ENCODE peak calls at places on chromosomes 11 and 22, in ten cellular contexts. One of them, this sample, is unnamed.

GRCh38 chr22:45042263-45042662 is 32.5 kb upstream of the PHF21B start:
- DNase-seq in foreskin fibroblast: no peak
- DNase-seq in IMR-90: no peak
- DNase-seq in left lung: no peak
- DNase-seq in psoas muscle: no peak
- DNase-seq in cardiac muscle cell: no peak
- DNase-seq in right lobe of liver: no peak
- DNase-seq in stomach: no peak
- DNase-seq in cardiac fibroblast: no peak
- DNase-seq in sigmoid colon: no peak
- DNase-seq in this sample: no peak

GRCh38 chr11:113255096-113255495 is 59.3 kb upstream of the TTC12 start:
- DNase-seq in left lung: no peak
- DNase-seq in IMR-90: no peak
- DNase-seq in cardiac fibroblast: no peak
- DNase-seq in stomach: no peak
- DNase-seq in sigmoid colon: no peak
- DNase-seq in psoas muscle: no peak
- DNase-seq in cardiac muscle cell: no peak
- DNase-seq in right lobe of liver: no peak
- DNase-seq in foreskin fibroblast: peak
- DNase-seq in this sample: no peak

GRCh38 chr11:70270877-70271634 is 566 bp downstream of the PPFIA1 start:
- DNase-seq in stomach: peak
- DNase-seq in left lung: peak
- DNase-seq in sigmoid colon: peak
- DNase-seq in foreskin fibroblast: peak
- DNase-seq in psoas muscle: peak
- DNase-seq in IMR-90: peak
- DNase-seq in cardiac muscle cell: peak
- DNase-seq in right lobe of liver: peak
- DNase-seq in cardiac fibroblast: peak
- DNase-seq in this sample: peak

GRCh38 chr11:31369348-31370329 is at the start of the genes DCDC1 and DNAJC24:
- DNase-seq in sigmoid colon: peak
- DNase-seq in stomach: peak
- DNase-seq in foreskin fibroblast: peak
- DNase-seq in cardiac fibroblast: peak
- DNase-seq in right lobe of liver: peak
- DNase-seq in IMR-90: peak
- DNase-seq in psoas muscle: peak
- DNase-seq in left lung: peak
- DNase-seq in cardiac muscle cell: peak
- DNase-seq in this sample: peak

GRCh38 chr11:13009921-13010736 is 1.0 kb downstream of the RASSF10 start:
- DNase-seq in psoas muscle: peak
- DNase-seq in IMR-90: peak
- DNase-seq in right lobe of liver: peak
- DNase-seq in sigmoid colon: no peak
- DNase-seq in cardiac fibroblast: peak
- DNase-seq in foreskin fibroblast: peak
- DNase-seq in stomach: peak
- DNase-seq in cardiac muscle cell: peak
- DNase-seq in left lung: no peak
- DNase-seq in this sample: peak

GRCh38 chr11:66976048-66976467 is 954 bp downstream of the C11orf86 start:
- DNase-seq in left lung: no peak
- DNase-seq in foreskin fibroblast: peak
- DNase-seq in stomach: no peak
- DNase-seq in psoas muscle: no peak
- DNase-seq in sigmoid colon: no peak
- DNase-seq in IMR-90: no peak
- DNase-seq in cardiac fibroblast: peak
- DNase-seq in right lobe of liver: no peak
- DNase-seq in cardiac muscle cell: peak
- DNase-seq in this sample: peak

GRCh38 chr11:102437026-102437425 is 15.5 kb downstream of the TMEM123 start:
- DNase-seq in cardiac muscle cell: peak
- DNase-seq in sigmoid colon: no peak
- DNase-seq in foreskin fibroblast: peak
- DNase-seq in left lung: no peak
- DNase-seq in stomach: no peak
- DNase-seq in IMR-90: peak
- DNase-seq in right lobe of liver: no peak
- DNase-seq in psoas muscle: no peak
- DNase-seq in cardiac fibroblast: peak
- DNase-seq in this sample: no peak

GRCh38 chr11:8219257-8220021 is 44.2 kb downstream of the LMO1 start:
- DNase-seq in stomach: peak
- DNase-seq in psoas muscle: no peak
- DNase-seq in IMR-90: peak
- DNase-seq in cardiac muscle cell: peak
- DNase-seq in left lung: no peak
- DNase-seq in foreskin fibroblast: peak
- DNase-seq in cardiac fibroblast: peak
- DNase-seq in right lobe of liver: no peak
- DNase-seq in sigmoid colon: no peak
- DNase-seq in this sample: peak

GRCh38 chr22:19490628-19491230 is 11.0 kb downstream of the CDC45 start:
- DNase-seq in right lobe of liver: no peak
- DNase-seq in psoas muscle: no peak
- DNase-seq in cardiac fibroblast: no peak
- DNase-seq in IMR-90: no peak
- DNase-seq in foreskin fibroblast: no peak
- DNase-seq in sigmoid colon: no peak
- DNase-seq in left lung: no peak
- DNase-seq in stomach: no peak
- DNase-seq in cardiac muscle cell: no peak
- DNase-seq in this sample: no peak

GRCh38 chr22:45867118-45867905 is 109.7 kb downstream of the WNT7B start:
- DNase-seq in IMR-90: no peak
- DNase-seq in sigmoid colon: peak
- DNase-seq in right lobe of liver: peak
- DNase-seq in stomach: peak
- DNase-seq in foreskin fibroblast: peak
- DNase-seq in cardiac muscle cell: peak
- DNase-seq in cardiac fibroblast: peak
- DNase-seq in left lung: no peak
- DNase-seq in psoas muscle: no peak
- DNase-seq in this sample: peak

GRCh38 chr11:3380706-3381570 is 2.0 kb upstream of the ZNF195 start:
- DNase-seq in IMR-90: no peak
- DNase-seq in cardiac fibroblast: peak
- DNase-seq in psoas muscle: no peak
- DNase-seq in right lobe of liver: no peak
- DNase-seq in sigmoid colon: no peak
- DNase-seq in cardiac muscle cell: peak
- DNase-seq in left lung: no peak
- DNase-seq in foreskin fibroblast: peak
- DNase-seq in stomach: no peak
- DNase-seq in this sample: peak

GRCh38 chr22:40817737-40818136 is 1.4 kb downstream of the SLC25A17 start:
- DNase-seq in cardiac muscle cell: no peak
- DNase-seq in sigmoid colon: no peak
- DNase-seq in psoas muscle: no peak
- DNase-seq in IMR-90: no peak
- DNase-seq in left lung: no peak
- DNase-seq in foreskin fibroblast: no peak
- DNase-seq in cardiac fibroblast: no peak
- DNase-seq in stomach: no peak
- DNase-seq in right lobe of liver: no peak
- DNase-seq in this sample: no peak

GRCh38 chr22:40387758-40388157 is 17.4 kb downstream of the SGSM3 start:
- DNase-seq in right lobe of liver: no peak
- DNase-seq in cardiac fibroblast: no peak
- DNase-seq in IMR-90: no peak
- DNase-seq in psoas muscle: no peak
- DNase-seq in stomach: peak
- DNase-seq in sigmoid colon: no peak
- DNase-seq in cardiac muscle cell: no peak
- DNase-seq in foreskin fibroblast: no peak
- DNase-seq in left lung: no peak
- DNase-seq in this sample: no peak

GRCh38 chr22:22374579-22374978 is 130.0 kb downstream of the VPREB1 start:
- DNase-seq in psoas muscle: no peak
- DNase-seq in left lung: no peak
- DNase-seq in stomach: no peak
- DNase-seq in foreskin fibroblast: no peak
- DNase-seq in sigmoid colon: no peak
- DNase-seq in right lobe of liver: no peak
- DNase-seq in cardiac muscle cell: no peak
- DNase-seq in cardiac fibroblast: no peak
- DNase-seq in IMR-90: no peak
- DNase-seq in this sample: no peak

GRCh38 chr11:86641537-86642270 is 30.7 kb downstream of the ME3 start:
- DNase-seq in cardiac muscle cell: no peak
- DNase-seq in right lobe of liver: no peak
- DNase-seq in cardiac fibroblast: no peak
- DNase-seq in IMR-90: no peak
- DNase-seq in psoas muscle: no peak
- DNase-seq in sigmoid colon: no peak
- DNase-seq in stomach: no peak
- DNase-seq in foreskin fibroblast: no peak
- DNase-seq in left lung: no peak
- DNase-seq in this sample: no peak
- TF ChIP-seq CTCF in cardiac muscle cell: no peak
- TF ChIP-seq CTCF in right lobe of liver: no peak
- TF ChIP-seq CTCF in cardiac fibroblast: no peak
- TF ChIP-seq CTCF in IMR-90: no peak
- TF ChIP-seq CTCF in psoas muscle: no peak
- TF ChIP-seq CTCF in sigmoid colon: no peak
- TF ChIP-seq CTCF in stomach: no peak
- TF ChIP-seq CTCF in foreskin fibroblast: no peak
- TF ChIP-seq CTCF in left lung: no peak
- TF ChIP-seq CTCF in this sample: peak

DNA sequence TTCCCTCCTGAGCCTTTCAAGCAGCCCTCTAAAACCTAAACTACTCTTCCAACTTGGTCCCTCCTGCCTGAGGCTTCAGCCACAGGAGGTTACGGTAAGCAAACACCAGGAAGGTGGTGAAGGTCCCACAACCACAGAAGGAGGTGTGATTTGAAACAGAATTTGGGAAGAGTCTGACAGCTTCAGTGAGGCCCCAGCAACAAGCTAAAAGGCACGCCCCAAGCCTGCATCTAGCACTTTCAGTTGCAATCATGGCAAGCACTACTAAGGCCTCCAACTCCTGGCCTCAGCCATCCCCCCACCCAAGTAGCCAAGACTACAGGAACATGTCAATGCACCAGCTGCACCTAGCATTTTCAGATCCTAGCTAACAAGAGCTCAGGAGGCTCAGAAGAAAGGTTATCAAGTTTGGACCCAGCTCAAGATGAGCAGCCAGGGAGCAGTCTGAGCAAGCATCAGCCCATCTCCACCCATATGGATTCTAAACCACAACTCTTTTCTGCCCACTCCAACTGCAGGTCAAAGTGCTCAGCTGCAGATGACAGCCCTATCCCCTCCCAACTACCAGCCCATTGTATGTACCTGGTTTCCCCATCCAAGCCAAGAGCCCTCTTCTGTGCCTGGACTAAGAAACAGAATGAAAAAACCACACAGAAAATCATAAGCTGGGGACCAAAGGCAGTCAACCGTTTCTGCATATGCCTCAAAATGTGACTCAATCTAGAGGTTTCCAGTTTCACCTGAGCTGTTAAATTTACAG is 10.4 kb upstream of the AHNAK start:
- DNase-seq in cardiac fibroblast: no peak
- DNase-seq in sigmoid colon: no peak
- DNase-seq in left lung: no peak
- DNase-seq in cardiac muscle cell: no peak
- DNase-seq in psoas muscle: no peak
- DNase-seq in foreskin fibroblast: peak
- DNase-seq in IMR-90: peak
- DNase-seq in right lobe of liver: peak
- DNase-seq in stomach: no peak
- DNase-seq in this sample: no peak
- H3K4me3 ChIP-seq in cardiac fibroblast: no peak
- H3K4me3 ChIP-seq in sigmoid colon: no peak
- H3K4me3 ChIP-seq in left lung: no peak
- H3K4me3 ChIP-seq in cardiac muscle cell: no peak
- H3K4me3 ChIP-seq in psoas muscle: peak
- H3K4me3 ChIP-seq in foreskin fibroblast: no peak
- H3K4me3 ChIP-seq in IMR-90: no peak
- H3K4me3 ChIP-seq in right lobe of liver: no peak
- H3K4me3 ChIP-seq in stomach: peak
- H3K4me3 ChIP-seq in this sample: no peak

DNA sequence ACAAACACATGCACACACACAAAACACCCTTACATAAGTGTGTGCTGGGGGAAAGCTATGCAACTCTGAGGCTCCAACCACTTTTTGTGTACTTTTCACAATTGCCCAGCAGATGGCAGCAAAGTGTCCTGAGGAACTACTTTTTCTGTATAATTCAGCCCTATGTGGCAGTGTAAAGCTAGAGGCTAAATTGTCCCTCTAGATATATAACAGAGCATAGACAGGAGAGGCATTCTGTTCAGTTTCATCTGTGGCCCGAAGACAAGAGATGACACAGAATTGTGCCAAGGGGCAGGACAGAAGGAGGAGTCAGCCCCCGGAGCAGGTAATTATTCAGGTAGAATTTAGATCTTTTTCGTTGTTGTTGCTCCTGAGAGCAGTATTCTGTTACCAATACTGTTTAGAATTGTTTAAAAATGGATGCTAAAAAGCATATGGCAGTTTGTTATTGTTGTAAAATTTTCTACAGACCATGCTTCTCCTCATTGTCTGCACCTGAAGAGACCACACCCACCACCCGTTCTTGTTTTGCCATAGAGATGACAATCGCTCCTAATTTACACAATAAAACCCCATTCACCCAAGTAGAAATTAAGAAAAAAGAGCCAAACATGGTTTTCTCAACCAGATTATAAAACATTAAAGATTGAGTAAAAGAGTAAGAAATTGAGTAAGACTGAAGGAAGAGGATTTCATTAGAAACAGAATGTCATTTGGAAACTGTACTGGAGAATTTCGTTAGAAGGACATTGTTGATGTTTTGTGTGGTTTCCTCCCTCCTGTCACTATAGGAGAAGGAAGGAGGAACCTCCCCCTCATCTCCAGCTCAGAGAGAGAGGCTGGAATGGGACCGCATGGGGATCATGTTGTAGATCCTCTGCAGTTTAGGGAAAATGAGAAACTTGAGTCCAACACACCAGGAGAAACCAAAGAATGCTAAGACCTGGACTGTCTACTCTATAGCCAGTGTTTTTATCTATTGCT is 14.5 kb upstream of the MS4A7 start:
- DNase-seq in psoas muscle: no peak
- DNase-seq in cardiac muscle cell: peak
- DNase-seq in right lobe of liver: no peak
- DNase-seq in cardiac fibroblast: peak
- DNase-seq in foreskin fibroblast: peak
- DNase-seq in stomach: peak
- DNase-seq in sigmoid colon: no peak
- DNase-seq in left lung: peak
- DNase-seq in IMR-90: peak
- DNase-seq in this sample: peak
- TF ChIP-seq CTCF in psoas muscle: peak
- TF ChIP-seq CTCF in cardiac muscle cell: peak
- TF ChIP-seq CTCF in right lobe of liver: peak
- TF ChIP-seq CTCF in cardiac fibroblast: peak
- TF ChIP-seq CTCF in foreskin fibroblast: peak
- TF ChIP-seq CTCF in stomach: no peak
- TF ChIP-seq CTCF in sigmoid colon: peak
- TF ChIP-seq CTCF in left lung: peak
- TF ChIP-seq CTCF in IMR-90: peak
- TF ChIP-seq CTCF in this sample: peak

GRCh38 chr11:87290304-87290922 is 252.7 kb downstream of the TMEM135 start:
- DNase-seq in IMR-90: peak
- DNase-seq in foreskin fibroblast: peak
- DNase-seq in left lung: no peak
- DNase-seq in cardiac muscle cell: peak
- DNase-seq in psoas muscle: no peak
- DNase-seq in stomach: no peak
- DNase-seq in sigmoid colon: no peak
- DNase-seq in right lobe of liver: no peak
- DNase-seq in cardiac fibroblast: peak
- DNase-seq in this sample: no peak
- H3K4me3 ChIP-seq in IMR-90: no peak
- H3K4me3 ChIP-seq in foreskin fibroblast: no peak
- H3K4me3 ChIP-seq in left lung: no peak
- H3K4me3 ChIP-seq in cardiac muscle cell: no peak
- H3K4me3 ChIP-seq in psoas muscle: no peak
- H3K4me3 ChIP-seq in stomach: no peak
- H3K4me3 ChIP-seq in sigmoid colon: no peak
- H3K4me3 ChIP-seq in right lobe of liver: no peak
- H3K4me3 ChIP-seq in cardiac fibroblast: no peak
- H3K4me3 ChIP-seq in this sample: no peak